ENCODE peak calls at places on chromosomes 3 and 15, in five cellular contexts. One of them, this sample, is unnamed.

GRCh38 chr3:169980055-169980454 is 13.4 kb downstream of the SEC62 start:
- DNase-seq in stimulated activated CD4-positive, alpha-beta T cell treated with anti-CD3 and anti-CD28 coated beads, Interleukin-4, amount 100 ng/mL, for 1 hour: no peak
- DNase-seq in H4: no peak
- DNase-seq in stimulated activated CD8-positive, alpha-beta memory T cell treated with anti-CD3 and anti-CD28 coated beads, Interleukin-4, amount 100 ng/mL, for 24 hours: no peak
- DNase-seq in Calu3: no peak
- DNase-seq in this sample: no peak

GRCh38 chr15:40389824-40390595 is 7.5 kb downstream of the KNSTRN start:
- DNase-seq in stimulated activated CD4-positive, alpha-beta T cell treated with anti-CD3 and anti-CD28 coated beads, Interleukin-4, amount 100 ng/mL, for 1 hour: no peak
- DNase-seq in H4: no peak
- DNase-seq in stimulated activated CD8-positive, alpha-beta memory T cell treated with anti-CD3 and anti-CD28 coated beads, Interleukin-4, amount 100 ng/mL, for 24 hours: no peak
- DNase-seq in Calu3: no peak
- DNase-seq in this sample: no peak

GRCh38 chr15:78715930-78716329 is 74.9 kb upstream of the CHRNB4 start:
- DNase-seq in stimulated activated CD4-positive, alpha-beta T cell treated with anti-CD3 and anti-CD28 coated beads, Interleukin-4, amount 100 ng/mL, for 1 hour: no peak
- DNase-seq in H4: no peak
- DNase-seq in stimulated activated CD8-positive, alpha-beta memory T cell treated with anti-CD3 and anti-CD28 coated beads, Interleukin-4, amount 100 ng/mL, for 24 hours: no peak
- DNase-seq in Calu3: no peak
- DNase-seq in this sample: no peak

GRCh38 chr15:27487846-27488245 is 516.9 kb downstream of the GABRG3 start:
- DNase-seq in stimulated activated CD4-positive, alpha-beta T cell treated with anti-CD3 and anti-CD28 coated beads, Interleukin-4, amount 100 ng/mL, for 1 hour: no peak
- DNase-seq in H4: no peak
- DNase-seq in stimulated activated CD8-positive, alpha-beta memory T cell treated with anti-CD3 and anti-CD28 coated beads, Interleukin-4, amount 100 ng/mL, for 24 hours: no peak
- DNase-seq in Calu3: no peak
- DNase-seq in this sample: no peak

GRCh38 chr3:136728918-136729317 is 23.3 kb downstream of the STAG1 start:
- DNase-seq in stimulated activated CD4-positive, alpha-beta T cell treated with anti-CD3 and anti-CD28 coated beads, Interleukin-4, amount 100 ng/mL, for 1 hour: no peak
- DNase-seq in H4: peak; percentile 94
- DNase-seq in stimulated activated CD8-positive, alpha-beta memory T cell treated with anti-CD3 and anti-CD28 coated beads, Interleukin-4, amount 100 ng/mL, for 24 hours: no peak
- DNase-seq in Calu3: no peak
- DNase-seq in this sample: no peak

GRCh38 chr3:160756907-160757623 is 1.0 kb downstream of the PPM1L start:
- DNase-seq in stimulated activated CD4-positive, alpha-beta T cell treated with anti-CD3 and anti-CD28 coated beads, Interleukin-4, amount 100 ng/mL, for 1 hour: peak; percentile 1
- DNase-seq in H4: no peak
- DNase-seq in stimulated activated CD8-positive, alpha-beta memory T cell treated with anti-CD3 and anti-CD28 coated beads, Interleukin-4, amount 100 ng/mL, for 24 hours: no peak
- DNase-seq in Calu3: peak; percentile 45
- DNase-seq in this sample: peak; percentile 27

GRCh38 chr15:69576035-69576526 is 123.5 kb downstream of the RPLP1 start:
- DNase-seq in stimulated activated CD4-positive, alpha-beta T cell treated with anti-CD3 and anti-CD28 coated beads, Interleukin-4, amount 100 ng/mL, for 1 hour: peak; percentile 75
- DNase-seq in H4: peak; percentile 75
- DNase-seq in stimulated activated CD8-positive, alpha-beta memory T cell treated with anti-CD3 and anti-CD28 coated beads, Interleukin-4, amount 100 ng/mL, for 24 hours: peak; percentile 52
- DNase-seq in Calu3: peak; percentile 88
- DNase-seq in this sample: peak; percentile 62

GRCh38 chr3:139577899-139578298 is 38.4 kb upstream of the RBP1 start:
- DNase-seq in stimulated activated CD4-positive, alpha-beta T cell treated with anti-CD3 and anti-CD28 coated beads, Interleukin-4, amount 100 ng/mL, for 1 hour: no peak
- DNase-seq in H4: no peak
- DNase-seq in stimulated activated CD8-positive, alpha-beta memory T cell treated with anti-CD3 and anti-CD28 coated beads, Interleukin-4, amount 100 ng/mL, for 24 hours: no peak
- DNase-seq in Calu3: no peak
- DNase-seq in this sample: no peak

GRCh38 chr3:156024904-156025303 is 95.5 kb upstream of the KCNAB1 start:
- DNase-seq in stimulated activated CD4-positive, alpha-beta T cell treated with anti-CD3 and anti-CD28 coated beads, Interleukin-4, amount 100 ng/mL, for 1 hour: no peak
- DNase-seq in H4: peak; percentile 25
- DNase-seq in stimulated activated CD8-positive, alpha-beta memory T cell treated with anti-CD3 and anti-CD28 coated beads, Interleukin-4, amount 100 ng/mL, for 24 hours: no peak
- DNase-seq in Calu3: no peak
- DNase-seq in this sample: no peak

GRCh38 chr15:41022487-41023090 is 69.3 kb downstream of the CHAC1 start:
- DNase-seq in stimulated activated CD4-positive, alpha-beta T cell treated with anti-CD3 and anti-CD28 coated beads, Interleukin-4, amount 100 ng/mL, for 1 hour: peak; percentile 19
- DNase-seq in H4: peak; percentile 31
- DNase-seq in stimulated activated CD8-positive, alpha-beta memory T cell treated with anti-CD3 and anti-CD28 coated beads, Interleukin-4, amount 100 ng/mL, for 24 hours: peak; percentile 0
- DNase-seq in Calu3: peak; percentile 26
- DNase-seq in this sample: no peak

GRCh38 chr3:23359116-23359515 is 156.0 kb downstream of the UBE2E2 start:
- DNase-seq in stimulated activated CD4-positive, alpha-beta T cell treated with anti-CD3 and anti-CD28 coated beads, Interleukin-4, amount 100 ng/mL, for 1 hour: no peak
- DNase-seq in H4: no peak
- DNase-seq in stimulated activated CD8-positive, alpha-beta memory T cell treated with anti-CD3 and anti-CD28 coated beads, Interleukin-4, amount 100 ng/mL, for 24 hours: no peak
- DNase-seq in Calu3: no peak
- DNase-seq in this sample: no peak

GRCh38 chr15:25236861-25237155 is 202.0 kb downstream of the UBE3A start:
- DNase-seq in stimulated activated CD4-positive, alpha-beta T cell treated with anti-CD3 and anti-CD28 coated beads, Interleukin-4, amount 100 ng/mL, for 1 hour: no peak
- DNase-seq in H4: no peak
- DNase-seq in stimulated activated CD8-positive, alpha-beta memory T cell treated with anti-CD3 and anti-CD28 coated beads, Interleukin-4, amount 100 ng/mL, for 24 hours: no peak
- DNase-seq in Calu3: no peak
- DNase-seq in this sample: no peak

GRCh38 chr3:23835807-23836206 is 30.1 kb downstream of the UBE2E1 start:
- DNase-seq in stimulated activated CD4-positive, alpha-beta T cell treated with anti-CD3 and anti-CD28 coated beads, Interleukin-4, amount 100 ng/mL, for 1 hour: no peak
- DNase-seq in H4: no peak
- DNase-seq in stimulated activated CD8-positive, alpha-beta memory T cell treated with anti-CD3 and anti-CD28 coated beads, Interleukin-4, amount 100 ng/mL, for 24 hours: no peak
- DNase-seq in Calu3: no peak
- DNase-seq in this sample: no peak

GRCh38 chr3:12695112-12695511 is 31.2 kb upstream of the RAF1 start:
- DNase-seq in stimulated activated CD4-positive, alpha-beta T cell treated with anti-CD3 and anti-CD28 coated beads, Interleukin-4, amount 100 ng/mL, for 1 hour: no peak
- DNase-seq in H4: no peak
- DNase-seq in stimulated activated CD8-positive, alpha-beta memory T cell treated with anti-CD3 and anti-CD28 coated beads, Interleukin-4, amount 100 ng/mL, for 24 hours: no peak
- DNase-seq in Calu3: no peak
- DNase-seq in this sample: no peak

GRCh38 chr3:186255703-186256331 is 106.2 kb downstream of the DGKG start:
- DNase-seq in stimulated activated CD4-positive, alpha-beta T cell treated with anti-CD3 and anti-CD28 coated beads, Interleukin-4, amount 100 ng/mL, for 1 hour: peak; percentile 18
- DNase-seq in H4: no peak
- DNase-seq in stimulated activated CD8-positive, alpha-beta memory T cell treated with anti-CD3 and anti-CD28 coated beads, Interleukin-4, amount 100 ng/mL, for 24 hours: no peak
- DNase-seq in Calu3: peak; percentile 57
- DNase-seq in this sample: peak; percentile 33

GRCh38 chr3:37291275-37291700 is 116.9 kb upstream of the LRRFIP2 start:
- DNase-seq in stimulated activated CD4-positive, alpha-beta T cell treated with anti-CD3 and anti-CD28 coated beads, Interleukin-4, amount 100 ng/mL, for 1 hour: no peak
- DNase-seq in H4: no peak
- DNase-seq in stimulated activated CD8-positive, alpha-beta memory T cell treated with anti-CD3 and anti-CD28 coated beads, Interleukin-4, amount 100 ng/mL, for 24 hours: no peak
- DNase-seq in Calu3: no peak
- DNase-seq in this sample: no peak

GRCh38 chr3:63791974-63792373 is 27.1 kb upstream of the C3orf49 start:
- DNase-seq in stimulated activated CD4-positive, alpha-beta T cell treated with anti-CD3 and anti-CD28 coated beads, Interleukin-4, amount 100 ng/mL, for 1 hour: no peak
- DNase-seq in H4: peak; percentile 51
- DNase-seq in stimulated activated CD8-positive, alpha-beta memory T cell treated with anti-CD3 and anti-CD28 coated beads, Interleukin-4, amount 100 ng/mL, for 24 hours: no peak
- DNase-seq in Calu3: peak; percentile 9
- DNase-seq in this sample: no peak